ENCODE peak calls at places on chromosome 13, in five cellular contexts. J, U, A, I and Z are unnamed samples.

GRCh38 chr13:113273856-113274590 is 23.0 kb upstream of the LAMP1 start:
- DNase-seq in A (no peak), I (no peak), J (peak), U (no peak), Z (peak)

GRCh38 chr13:73369095-73369494 is 310.3 kb downstream of the KLF5 start:
- DNase-seq in I (no peak), U (no peak), A (no peak), J (no peak), Z (no peak)

GRCh38 chr13:49811527-49811908 is 19.0 kb upstream of the KPNA3 start:
- DNase-seq in U (no peak), I (no peak), A (no peak), J (no peak), Z (no peak)

GRCh38 chr13:79534596-79534995 is 53.6 kb downstream of the NDFIP2 start:
- DNase-seq in A (no peak), U (no peak), I (no peak), J (no peak), Z (peak)

GRCh38 chr13:97224544-97225324 is 2.6 kb downstream of the MBNL2 start:
- DNase-seq in J (peak), I (peak), U (no peak), A (no peak), Z (peak)

GRCh38 chr13:42885325-42885724 is 103.9 kb downstream of the FAM216B start:
- DNase-seq in I (no peak), J (no peak), U (no peak), A (no peak), Z (no peak)

GRCh38 chr13:85163063-85163462 is 636.2 kb downstream of the SLITRK6 start:
- DNase-seq in U (no peak), J (no peak), I (no peak), A (no peak), Z (no peak)

GRCh38 chr13:51202477-51203046 is 19.6 kb upstream of the FAM124A start:
- DNase-seq in U (no peak), J (no peak), A (no peak), I (no peak), Z (no peak)

GRCh38 chr13:93984876-93985275 is 494.6 kb downstream of the DCT start:
- DNase-seq in A (no peak), I (no peak), J (no peak), U (no peak), Z (no peak)

GRCh38 chr13:19713186-19713965 is 69.4 kb downstream of the PSPC1 start:
- DNase-seq in J (no peak), I (no peak), A (peak), U (no peak), Z (peak)

GRCh38 chr13:93621966-93622365 is 395.4 kb downstream of the GPC6 start:
- DNase-seq in A (no peak), J (no peak), U (no peak), I (no peak), Z (no peak)

GRCh38 chr13:62879071-62879470 is 1463.4 kb upstream of the PCDH20 start:
- DNase-seq in J (no peak), A (no peak), U (no peak), I (no peak), Z (peak)

GRCh38 chr13:76980075-76980718 is 11.7 kb upstream of the CLN5 start:
- DNase-seq in J (peak), I (peak), A (no peak), U (peak), Z (peak)

GRCh38 chr13:63041640-63042414 is 1626.2 kb upstream of the PCDH20 start:
- DNase-seq in U (no peak), J (no peak), A (no peak), I (no peak), Z (peak)

GRCh38 chr13:88031980-88032562 is 360.9 kb downstream of the SLITRK5 start:
- DNase-seq in J (no peak), I (no peak), U (no peak), A (no peak), Z (peak)

GRCh38 chr13:108225440-108225839 is 7.2 kb downstream of the ABHD13 start:
- DNase-seq in U (no peak), J (no peak), I (no peak), A (no peak), Z (no peak)

GRCh38 chr13:97076898-97077297 is 82.6 kb upstream of the OXGR1 start:
- DNase-seq in A (no peak), I (no peak), J (no peak), U (no peak), Z (no peak)

GRCh38 chr13:81686877-81687276 is 1346.0 kb upstream of the SPRY2 start:
- DNase-seq in A (no peak), U (peak), I (no peak), J (no peak), Z (no peak)

GRCh38 chr13:94710081-94710809 is 2.1 kb downstream of the SOX21 start:
- DNase-seq in U (peak), J (no peak), I (no peak), A (no peak), Z (no peak)

GRCh38 chr13:51737609-51738008 is 66.4 kb downstream of the DHRS12 start:
- DNase-seq in U (no peak), A (no peak), I (no peak), J (no peak), Z (no peak)

GRCh38 chr13:71149498-71150363 is 717.3 kb downstream of the DACH1 start:
- DNase-seq in U (no peak), J (no peak), A (no peak), I (no peak), Z (no peak)

GRCh38 chr13:41942462-41943094 is 18.3 kb downstream of the VWA8 start:
- DNase-seq in I (no peak), A (no peak), J (no peak), U (no peak), Z (peak)

GRCh38 chr13:30453727-30454126 is 12.0 kb downstream of the HMGB1 start:
- DNase-seq in A (no peak), I (no peak), U (no peak), J (no peak), Z (peak)

GRCh38 chr13:29906432-29907011 is 56.1 kb upstream of the UBL3 start:
- DNase-seq in J (no peak), I (no peak), U (no peak), A (no peak), Z (no peak)

GRCh38 chr13:42283574-42283973 is 11.6 kb downstream of the AKAP11 start:
- DNase-seq in I (no peak), J (no peak), U (no peak), A (no peak), Z (no peak)

GRCh38 chr13:111304041-111304544 is 16.3 kb upstream of the TEX29 start:
- DNase-seq in U (no peak), A (peak), J (no peak), I (no peak), Z (no peak)

GRCh38 chr13:97566907-97567306 is 132.9 kb downstream of the RAP2A start:
- DNase-seq in I (no peak), U (no peak), A (no peak), J (peak), Z (no peak)

GRCh38 chr13:91278888-91279287 is 68.6 kb upstream of the MIR17HG start:
- DNase-seq in U (no peak), A (no peak), I (no peak), J (no peak), Z (no peak)

GRCh38 chr13:30355405-30355741 is 48.0 kb upstream of the KATNAL1 start:
- DNase-seq in J (peak), A (no peak), U (peak), I (peak), Z (no peak)

GRCh38 chr13:101150998-101151397 is 265.3 kb downstream of the NALCN start:
- DNase-seq in I (no peak), U (peak), J (no peak), A (no peak), Z (peak)

GRCh38 chr13:33139186-33139585 is 123.0 kb downstream of the KL start:
- DNase-seq in U (no peak), A (no peak), J (no peak), I (no peak), Z (no peak)

GRCh38 chr13:58712191-58712590 is 1080.6 kb downstream of the PCDH17 start:
- DNase-seq in I (no peak), U (no peak), A (no peak), J (no peak), Z (no peak)

GRCh38 chr13:51861728-51862300 is at the start of gene CCDC70:
- DNase-seq in J (peak), A (no peak), U (no peak), I (no peak), Z (peak)

GRCh38 chr13:110989331-110989730 is 74.5 kb upstream of the ANKRD10 start:
- DNase-seq in U (no peak), A (no peak), J (no peak), I (no peak), Z (peak)

GRCh38 chr13:110433014-110433413 is 125.9 kb downstream of the COL4A2 start:
- DNase-seq in U (peak), J (no peak), A (no peak), I (no peak), Z (no peak)

GRCh38 chr13:21590231-21590630 is 13.7 kb downstream of the MICU2 start:
- DNase-seq in A (no peak), I (no peak), U (no peak), J (no peak), Z (peak)

GRCh38 chr13:100989424-100989823 is 314.8 kb upstream of the TMTC4 start:
- DNase-seq in A (no peak), I (no peak), J (no peak), U (no peak), Z (no peak)

GRCh38 chr13:64697226-64697625 is 2532.9 kb downstream of the PCDH9 start:
- DNase-seq in I (no peak), U (no peak), J (no peak), A (no peak), Z (no peak)

GRCh38 chr13:32031815-32032345 is 306 bp downstream of the FRY start:
- DNase-seq in A (no peak), J (no peak), U (peak), I (no peak), Z (no peak)
- TF ChIP-seq MXI1 in A (no peak), J (no peak), U (no peak), I (no peak), Z (no peak)

GRCh38 chr13:46903748-46904147 is 6.9 kb upstream of the HTR2A start:
- DNase-seq in I (no peak), A (no peak), U (no peak), J (no peak), Z (peak)
- TF ChIP-seq MXI1 in I (no peak), A (no peak), U (no peak), J (no peak), Z (no peak)

DNA sequence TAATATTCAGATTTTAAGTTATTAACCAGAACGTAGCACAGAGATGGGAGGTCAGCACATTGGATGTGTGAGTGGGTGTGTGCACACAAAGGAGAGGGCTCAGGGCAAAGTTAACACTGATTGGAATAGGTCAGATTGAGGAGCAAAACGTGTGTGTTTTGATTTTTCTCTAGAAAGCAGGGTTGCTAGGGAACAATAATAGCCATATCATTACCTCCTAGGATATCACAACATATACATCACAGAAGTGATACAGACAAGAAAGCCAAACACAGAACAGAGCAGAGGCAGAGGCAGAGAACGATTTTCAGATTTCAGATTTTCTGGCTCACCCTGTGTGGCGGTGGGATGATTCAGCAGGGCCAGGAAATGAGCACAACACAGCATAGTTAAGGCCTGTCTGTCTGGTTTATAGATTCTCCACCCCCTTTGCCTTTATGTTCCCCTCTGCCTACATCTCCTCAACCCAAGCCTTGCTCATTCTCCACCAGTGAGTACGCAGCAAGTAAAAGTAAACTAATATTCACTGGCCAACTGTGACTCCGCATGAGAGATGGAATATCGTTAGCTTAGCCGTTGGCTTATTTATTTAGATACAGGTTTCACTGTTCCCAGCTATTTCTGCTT is 182.6 kb upstream of the TSC22D1 start:
- DNase-seq in U (no peak), J (no peak), I (peak), A (no peak), Z (peak)
- TF ChIP-seq MXI1 in U (no peak), J (no peak), I (no peak), A (no peak), Z (no peak)

DNA sequence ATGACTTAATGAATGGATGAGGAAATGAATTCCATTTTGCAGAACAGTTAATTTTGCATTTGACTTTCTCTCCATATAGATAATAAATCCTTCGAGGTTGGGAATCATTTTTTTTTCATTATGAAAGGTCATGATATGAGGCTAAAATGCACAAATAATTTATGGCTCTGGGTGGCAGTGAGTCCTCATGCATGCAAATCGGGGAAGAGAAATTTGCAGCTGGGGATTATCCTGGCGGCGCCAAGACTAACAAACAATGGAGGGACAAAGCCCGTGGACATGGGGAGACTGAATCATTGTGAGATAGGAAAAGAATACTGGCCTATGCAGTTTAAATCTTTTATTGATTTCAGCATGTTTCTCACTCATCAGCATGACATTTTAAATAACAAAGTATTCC is 102.2 kb downstream of the ERCC5 start:
- DNase-seq in J (no peak), U (no peak), A (no peak), I (no peak), Z (no peak)
- TF ChIP-seq MXI1 in J (no peak), U (no peak), A (no peak), I (no peak), Z (no peak)

GRCh38 chr13:99276706-99277105 is 18.5 kb upstream of the GPR18 start:
- DNase-seq in U (no peak), I (no peak), J (no peak), A (no peak), Z (no peak)

GRCh38 chr13:99280166-99280565 is 22.0 kb upstream of the GPR18 start:
- DNase-seq in I (no peak), U (no peak), J (no peak), A (no peak), Z (no peak)

GRCh38 chr13:99278843-99279242 is 20.7 kb upstream of the GPR18 start:
- DNase-seq in J (no peak), I (no peak), A (no peak), U (no peak), Z (no peak)

GRCh38 chr13:99278199-99278598 is 20.0 kb upstream of the GPR18 start:
- DNase-seq in I (no peak), J (no peak), A (no peak), U (no peak), Z (no peak)

DNA sequence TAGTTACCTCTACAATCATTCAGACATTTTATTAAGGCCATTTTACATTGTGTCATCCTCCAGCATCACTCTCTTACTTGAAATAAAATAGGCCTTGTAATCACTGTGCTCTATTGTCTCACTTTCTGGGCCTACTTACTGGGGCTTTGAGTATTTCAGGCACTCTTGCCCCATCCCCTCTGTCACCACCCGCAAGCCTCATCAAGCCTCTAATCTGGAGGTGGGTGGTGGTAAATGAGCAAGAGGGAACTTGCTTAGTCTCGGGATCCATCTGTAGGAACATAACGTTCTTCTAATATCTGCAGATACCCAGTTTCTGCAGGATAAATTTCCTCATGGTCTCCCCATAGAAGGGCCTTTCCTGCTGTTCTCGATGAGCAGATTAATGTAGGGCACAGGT is 19.4 kb upstream of the GPR18 start:
- DNase-seq in J (no peak), I (no peak), U (no peak), A (no peak), Z (no peak)
- TF ChIP-seq MXI1 in J (no peak), I (no peak), U (no peak), A (no peak), Z (no peak)

DNA sequence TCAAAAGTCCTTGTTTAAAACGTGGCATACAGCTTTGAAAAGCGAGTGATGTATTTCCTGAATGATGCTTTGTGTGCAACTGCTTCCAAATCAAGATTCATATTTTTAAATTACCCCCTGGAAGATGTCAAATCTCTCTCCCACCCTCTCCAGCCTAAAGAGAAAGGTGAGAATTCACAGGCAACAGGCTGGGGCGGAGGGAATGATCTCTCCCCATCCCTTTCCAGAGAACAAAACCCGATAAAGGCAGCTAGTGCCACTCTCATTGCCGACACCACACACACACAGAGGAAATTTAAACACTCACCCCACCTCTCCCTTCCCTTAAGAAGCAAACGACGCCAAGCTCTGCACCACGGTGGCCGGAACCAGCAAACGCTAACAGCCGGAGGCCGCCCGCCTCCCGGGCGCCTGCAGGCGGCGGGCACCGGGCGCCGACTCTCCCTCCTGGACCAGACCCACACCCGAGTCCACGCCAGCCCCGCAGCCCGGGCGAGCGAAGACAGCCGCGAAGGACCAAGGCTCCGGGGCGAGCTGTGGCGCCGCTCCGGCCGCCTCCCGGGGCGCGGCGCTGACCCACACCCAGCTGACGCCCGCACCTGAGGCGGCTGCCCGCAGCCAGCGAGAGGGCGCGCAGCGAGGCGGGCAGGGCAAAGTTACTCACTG is 485 bp downstream of the LNX2 start:
- DNase-seq in U (peak), J (no peak), A (no peak), I (peak), Z (peak)
- TF ChIP-seq MXI1 in U (peak), J (no peak), A (peak), I (no peak), Z (peak)

GRCh38 chr13:99311137-99311536 is 3.9 kb upstream of the GPR183 start:
- DNase-seq in I (no peak), U (no peak), A (no peak), J (peak), Z (peak)
- TF ChIP-seq MXI1 in I (no peak), U (no peak), A (no peak), J (no peak), Z (no peak)

GRCh38 chr13:66313408-66313807 is 916.7 kb downstream of the PCDH9 start:
- DNase-seq in I (no peak), U (no peak), J (no peak), A (no peak), Z (no peak)
- TF ChIP-seq MXI1 in I (no peak), U (no peak), J (no peak), A (no peak), Z (no peak)